ENCODE peak calls at places on chromosomes 6 and 20, in four cellular contexts. Z is activated T-cell treated with anti-CD3 and anti-CD28 coated beads for 1 hour; B is stimulated activated CD4-positive, alpha-beta T cell treated with anti-CD3 and anti-CD28 coated beads, Interleukin-1b, Interleukin-23, amount 100 ng/mL, for 4 hours; J is lower leg skin. X is an unnamed sample.

GRCh38 chr6:28353981-28354676 is 4.4 kb downstream of the ZKSCAN3 start:
- DNase-seq in Z (no peak), B (no peak), J (no peak), X (no peak)

GRCh38 chr6:97813881-97814280 is 530.9 kb upstream of the MMS22L start:
- DNase-seq in Z (no peak), B (no peak), J (peak), X (no peak)

GRCh38 chr6:30007132-30007764 is 53.8 kb upstream of the POLR1H start:
- DNase-seq in Z (peak), B (no peak), J (peak), X (no peak)

GRCh38 chr6:44457606-44458005 is 70.1 kb downstream of the CDC5L start:
- DNase-seq in Z (no peak), B (no peak), J (no peak), X (no peak)

GRCh38 chr6:137846772-137847313 is 20.2 kb upstream of the TNFAIP3 start:
- DNase-seq in Z (no peak), B (no peak), J (peak), X (no peak)

GRCh38 chr20:7924692-7925091 is 15.6 kb downstream of the HAO1 start:
- DNase-seq in Z (no peak), B (no peak), J (no peak), X (no peak)

GRCh38 chr6:109678240-109678639 is 12.8 kb downstream of the AK9 start:
- DNase-seq in Z (no peak), B (no peak), J (no peak), X (no peak)

GRCh38 chr6:158653577-158654354 is 3.9 kb downstream of the SYTL3 start:
- DNase-seq in Z (peak), B (peak), J (peak), X (no peak)

GRCh38 chr6:67535946-67536345 is 1099.1 kb upstream of the ADGRB3 start:
- DNase-seq in Z (no peak), B (no peak), J (no peak), X (no peak)

GRCh38 chr6:121201108-121201507 is 133.2 kb downstream of the TBC1D32 start:
- DNase-seq in Z (no peak), B (no peak), J (no peak), X (no peak)

GRCh38 chr20:3658708-3659491 is 4.3 kb downstream of the GFRA4 start:
- DNase-seq in Z (no peak), B (no peak), J (peak), X (no peak)

GRCh38 chr20:25277051-25277801 is 29.3 kb downstream of the PYGB start:
- DNase-seq in Z (no peak), B (no peak), J (peak), X (no peak)

GRCh38 chr6:10271982-10272381 is 142.9 kb downstream of the TFAP2A start:
- DNase-seq in Z (no peak), B (no peak), J (no peak), X (no peak)

GRCh38 chr20:53800418-53800817 is 206.8 kb upstream of the ZNF217 start:
- DNase-seq in Z (no peak), B (no peak), J (no peak), X (no peak)

GRCh38 chr6:142945446-142946180 is 637 bp upstream of the HIVEP2 start:
- DNase-seq in Z (peak), B (peak), J (peak), X (no peak)

GRCh38 chr6:101558712-101559111 is 165.2 kb downstream of the GRIK2 start:
- DNase-seq in Z (no peak), B (no peak), J (no peak), X (no peak)

GRCh38 chr6:90940812-90941481 is 354.1 kb upstream of the MAP3K7 start:
- DNase-seq in Z (no peak), B (no peak), J (no peak), X (no peak)

GRCh38 chr20:40640667-40641066 is 48.4 kb downstream of the MAFB start:
- DNase-seq in Z (no peak), B (no peak), J (peak), X (no peak)

GRCh38 chr6:136405410-136406029 is 115.9 kb upstream of the BCLAF1 start:
- DNase-seq in Z (no peak), B (no peak), J (no peak), X (no peak)

GRCh38 chr20:3751664-3752385 is 15.7 kb downstream of the ADISSP start:
- DNase-seq in Z (peak), B (no peak), J (no peak), X (no peak)

GRCh38 chr20:41005361-41005729 is 23.3 kb upstream of the TOP1 start:
- DNase-seq in Z (no peak), B (no peak), J (peak), X (no peak)

GRCh38 chr20:13996265-13996664 is 949 bp downstream of the MACROD2 start:
- DNase-seq in Z (no peak), B (no peak), J (no peak), X (no peak)

GRCh38 chr6:111746983-111747773 is 126.1 kb downstream of the FYN start:
- DNase-seq in Z (no peak), B (no peak), J (no peak), X (no peak)

GRCh38 chr20:47754301-47754700 is 31.0 kb downstream of the SULF2 start:
- DNase-seq in Z (no peak), B (no peak), J (no peak), X (no peak)

GRCh38 chr20:46311039-46311650 is 2.8 kb upstream of the CDH22 start:
- DNase-seq in Z (no peak), B (no peak), J (no peak), X (no peak)

GRCh38 chr20:39909447-39909846 is 779.6 kb downstream of the MAFB start:
- DNase-seq in Z (no peak), B (no peak), J (no peak), X (peak)

GRCh38 chr20:2537101-2537500 is 728 bp downstream of the TMC2 start:
- DNase-seq in Z (no peak), B (no peak), J (peak), X (no peak)

GRCh38 chr6:45021652-45022051 is 306.5 kb upstream of the RUNX2 start:
- DNase-seq in Z (no peak), B (no peak), J (no peak), X (no peak)

GRCh38 chr20:62918137-62918536 is 8.2 kb downstream of the DIDO1 start:
- DNase-seq in Z (no peak), B (no peak), J (no peak), X (no peak)

GRCh38 chr6:154392561-154392960 is 36.0 kb upstream of the IPCEF1 start:
- DNase-seq in Z (no peak), B (no peak), J (no peak), X (no peak)

X was measured in anterior cingulate cortex.